ENCODE peak calls at places on chromosome 17, in seven cellular contexts. X, L, J, Z, T, K and R are unnamed samples.

GRCh38 chr17:79812206-79812968 is 15.5 kb upstream of the CBX8 start:
- DNase-seq in K (no peak), T (no peak), L (no peak), X (no peak), Z (peak), J (no peak), R (no peak)

GRCh38 chr17:74742153-74742515 is 5.1 kb downstream of the RAB37 start:
- DNase-seq in Z (no peak), L (no peak), J (no peak), K (peak), X (no peak), T (no peak), R (no peak)

GRCh38 chr17:16927641-16928321 is 44.1 kb downstream of the TNFRSF13B start:
- DNase-seq in T (no peak), K (no peak), J (no peak), Z (no peak), X (no peak), L (no peak), R (no peak)

GRCh38 chr17:27315322-27315721 is 21.4 kb downstream of the WSB1 start:
- DNase-seq in Z (no peak), T (no peak), X (no peak), L (peak), K (no peak), J (peak), R (peak)

GRCh38 chr17:1089915-1090314 is 89.9 kb downstream of the ABR start:
- DNase-seq in K (no peak), Z (no peak), T (no peak), X (no peak), J (peak), L (no peak), R (no peak)

GRCh38 chr17:77154187-77154586 is 13.4 kb downstream of the SEC14L1 start:
- DNase-seq in X (no peak), J (no peak), T (no peak), Z (no peak), L (no peak), K (no peak), R (no peak)

GRCh38 chr17:1077536-1078061 is 80.7 kb downstream of the TIMM22 start:
- DNase-seq in L (no peak), X (no peak), Z (no peak), K (no peak), T (no peak), J (peak), R (no peak)

GRCh38 chr17:16463341-16464000 is 28.5 kb downstream of the LRRC75A start:
- DNase-seq in Z (peak), X (no peak), L (no peak), T (no peak), J (peak), K (no peak), R (no peak)

GRCh38 chr17:78450696-78451344 is 72.4 kb downstream of the PGS1 start:
- DNase-seq in L (no peak), Z (peak), J (no peak), X (no peak), K (no peak), T (no peak), R (no peak)

GRCh38 chr17:352421-353212 is at the start of gene RPH3AL:
- DNase-seq in L (peak), X (no peak), K (no peak), Z (peak), T (peak), J (no peak), R (peak)

GRCh38 chr17:55157165-55157564 is 107.6 kb upstream of the HLF start:
- DNase-seq in K (no peak), T (no peak), L (no peak), X (no peak), J (no peak), Z (no peak), R (no peak)

GRCh38 chr17:16507918-16508533 is 16.0 kb upstream of the LRRC75A start:
- DNase-seq in X (no peak), T (no peak), L (no peak), J (no peak), Z (no peak), K (no peak), R (no peak)

GRCh38 chr17:72439893-72440502 is 319.2 kb downstream of the SOX9 start:
- DNase-seq in Z (peak), K (no peak), J (no peak), T (no peak), X (no peak), L (no peak), R (no peak)

GRCh38 chr17:45262516-45263476 is 902 bp upstream of the SPATA32 start:
- DNase-seq in X (no peak), Z (no peak), L (no peak), J (no peak), K (no peak), T (no peak), R (no peak)

GRCh38 chr17:72878975-72879660 is 213.4 kb downstream of the SLC39A11 start:
- DNase-seq in T (peak), K (no peak), X (no peak), Z (no peak), J (no peak), L (no peak), R (no peak)

GRCh38 chr17:40058151-40058784 is 4.1 kb upstream of the MED24 start:
- DNase-seq in K (no peak), J (no peak), Z (no peak), X (no peak), L (no peak), T (no peak), R (no peak)

GRCh38 chr17:68197997-68198930 is 49.6 kb upstream of the AMZ2 start:
- DNase-seq in T (no peak), L (no peak), Z (no peak), J (no peak), X (no peak), K (peak), R (no peak)

GRCh38 chr17:43840814-43841213 is 6.2 kb upstream of the CD300LG start:
- DNase-seq in J (no peak), X (no peak), L (peak), T (peak), K (no peak), Z (no peak), R (no peak)

GRCh38 chr17:16662936-16663335 is 9.3 kb upstream of the ZNF624 start:
- DNase-seq in L (no peak), T (no peak), K (no peak), J (no peak), Z (no peak), X (peak), R (no peak)

GRCh38 chr17:39600469-39601009 is 7.2 kb downstream of the NEUROD2 start:
- DNase-seq in K (no peak), X (no peak), L (no peak), T (no peak), J (no peak), Z (no peak), R (no peak)

GRCh38 chr17:39608601-39609000 is 881 bp upstream of the NEUROD2 start:
- DNase-seq in L (no peak), Z (no peak), K (no peak), T (no peak), J (no peak), X (no peak), R (no peak)

GRCh38 chr17:37614391-37614790 is 5.2 kb upstream of the SYNRG start:
- DNase-seq in J (no peak), L (no peak), K (no peak), X (peak), Z (no peak), T (no peak), R (no peak)

GRCh38 chr17:45709889-45710288 is 74.2 kb upstream of the CRHR1 start:
- DNase-seq in K (no peak), Z (no peak), L (no peak), T (no peak), J (no peak), X (no peak), R (no peak)

GRCh38 chr17:45398800-45399199 is 33.9 kb downstream of the ARHGAP27 start:
- DNase-seq in T (no peak), J (no peak), K (no peak), X (no peak), Z (no peak), L (no peak), R (no peak)

GRCh38 chr17:77365584-77366186 is 224.9 kb downstream of the SEC14L1 start:
- DNase-seq in T (peak), L (peak), J (peak), K (no peak), Z (no peak), X (peak), R (peak)

GRCh38 chr17:37255434-37255833 is 120.4 kb upstream of the C17orf78 start:
- DNase-seq in T (no peak), X (no peak), K (no peak), J (no peak), Z (no peak), L (no peak), R (no peak)

GRCh38 chr17:1695365-1695764 is 10.7 kb upstream of the PRPF8 start:
- DNase-seq in X (no peak), K (peak), Z (no peak), J (no peak), L (no peak), T (no peak), R (no peak)

GRCh38 chr17:16468428-16468992 is 23.5 kb downstream of the LRRC75A start:
- DNase-seq in Z (no peak), L (no peak), J (no peak), T (no peak), K (no peak), X (no peak), R (no peak)

GRCh38 chr17:14494161-14494560 is 193.3 kb downstream of the HS3ST3B1 start:
- DNase-seq in K (no peak), Z (no peak), X (no peak), T (no peak), L (no peak), J (no peak), R (no peak)

GRCh38 chr17:69734656-69735055 is 320.2 kb downstream of the MAP2K6 start:
- DNase-seq in K (no peak), Z (no peak), J (no peak), T (no peak), L (no peak), X (no peak), R (no peak)

GRCh38 chr17:48153711-48154642 is 46.4 kb downstream of the SNX11 start:
- DNase-seq in Z (peak), L (peak), X (no peak), K (peak), J (no peak), T (peak), R (no peak)

GRCh38 chr17:18248300-18248731 is 10.2 kb downstream of the FLII start:
- DNase-seq in X (peak), Z (peak), L (peak), T (peak), K (peak), J (peak), R (no peak)

GRCh38 chr17:2054262-2054739 is 602 bp upstream of the HIC1 start:
- DNase-seq in Z (peak), T (no peak), L (peak), X (no peak), K (peak), J (no peak), R (no peak)

GRCh38 chr17:55424893-55425540 is 3.4 kb upstream of the MMD start:
- DNase-seq in X (no peak), K (no peak), T (no peak), L (no peak), Z (no peak), J (no peak), R (no peak)

GRCh38 chr17:28982191-28982793 is 23.5 kb downstream of the SEZ6 start:
- DNase-seq in T (no peak), K (peak), Z (no peak), J (no peak), X (no peak), L (no peak), R (peak)

GRCh38 chr17:7496470-7497227 is 12.5 kb downstream of the POLR2A start:
- DNase-seq in X (no peak), K (no peak), L (no peak), Z (no peak), J (no peak), T (no peak), R (no peak)

GRCh38 chr17:39147221-39148185 is 3.9 kb downstream of the PLXDC1 start:
- DNase-seq in K (no peak), L (no peak), Z (no peak), J (no peak), X (no peak), T (no peak), R (no peak)